ENCODE peak calls at places on chromosomes 3 and 15, in nine cellular contexts. One of them, this sample, is unnamed.

GRCh38 chr3:26613999-26614398 is 8.6 kb upstream of the LRRC3B start:
- DNase-seq in lower lobe of right lung: no peak
- DNase-seq in coronary artery: no peak
- DNase-seq in cardiac fibroblast: no peak
- DNase-seq in adrenal gland: no peak
- DNase-seq in AG10803: no peak
- DNase-seq in DND-41: no peak
- DNase-seq in AG04450: no peak
- DNase-seq in mammary epithelial cell: no peak
- DNase-seq in this sample: no peak

GRCh38 chr15:76342382-76343201 is 6.0 kb downstream of the ISL2 start:
- DNase-seq in DND-41: no peak
- DNase-seq in AG04450: no peak
- DNase-seq in lower lobe of right lung: no peak
- DNase-seq in adrenal gland: no peak
- DNase-seq in AG10803: no peak
- DNase-seq in coronary artery: no peak
- DNase-seq in cardiac fibroblast: no peak
- DNase-seq in mammary epithelial cell: no peak
- DNase-seq in this sample: no peak

GRCh38 chr3:140338916-140339315 is 338.9 kb upstream of the TRIM42 start:
- DNase-seq in coronary artery: no peak
- DNase-seq in adrenal gland: no peak
- DNase-seq in DND-41: no peak
- DNase-seq in mammary epithelial cell: no peak
- DNase-seq in AG10803: no peak
- DNase-seq in AG04450: no peak
- DNase-seq in lower lobe of right lung: no peak
- DNase-seq in cardiac fibroblast: no peak
- DNase-seq in this sample: no peak

GRCh38 chr15:67641453-67641852 is 99.0 kb downstream of the MAP2K5 start:
- DNase-seq in mammary epithelial cell: no peak
- DNase-seq in cardiac fibroblast: no peak
- DNase-seq in adrenal gland: no peak
- DNase-seq in lower lobe of right lung: no peak
- DNase-seq in AG04450: no peak
- DNase-seq in coronary artery: no peak
- DNase-seq in AG10803: no peak
- DNase-seq in DND-41: no peak
- DNase-seq in this sample: no peak

GRCh38 chr3:42498791-42499477 is 3.5 kb upstream of the VIPR1 start:
- DNase-seq in mammary epithelial cell: no peak
- DNase-seq in DND-41: no peak
- DNase-seq in AG10803: no peak
- DNase-seq in coronary artery: peak
- DNase-seq in AG04450: no peak
- DNase-seq in cardiac fibroblast: no peak
- DNase-seq in adrenal gland: peak
- DNase-seq in lower lobe of right lung: no peak
- DNase-seq in this sample: no peak

GRCh38 chr3:139974809-139975425 is 39.9 kb downstream of the CLSTN2 start:
- DNase-seq in cardiac fibroblast: no peak
- DNase-seq in adrenal gland: no peak
- DNase-seq in DND-41: no peak
- DNase-seq in mammary epithelial cell: no peak
- DNase-seq in lower lobe of right lung: no peak
- DNase-seq in AG10803: no peak
- DNase-seq in coronary artery: peak
- DNase-seq in AG04450: no peak
- DNase-seq in this sample: no peak

GRCh38 chr3:38457111-38458003 is 3.7 kb downstream of the ACVR2B start:
- DNase-seq in cardiac fibroblast: peak
- DNase-seq in mammary epithelial cell: no peak
- DNase-seq in lower lobe of right lung: no peak
- DNase-seq in DND-41: no peak
- DNase-seq in adrenal gland: peak
- DNase-seq in coronary artery: no peak
- DNase-seq in AG04450: no peak
- DNase-seq in AG10803: peak
- DNase-seq in this sample: no peak

GRCh38 chr15:92294759-92295158 is 98.9 kb upstream of the ST8SIA2 start:
- DNase-seq in coronary artery: no peak
- DNase-seq in cardiac fibroblast: no peak
- DNase-seq in adrenal gland: no peak
- DNase-seq in AG04450: no peak
- DNase-seq in lower lobe of right lung: no peak
- DNase-seq in AG10803: no peak
- DNase-seq in DND-41: peak
- DNase-seq in mammary epithelial cell: no peak
- DNase-seq in this sample: no peak

GRCh38 chr3:196198771-196199753 is 12.1 kb downstream of the ZDHHC19 start:
- DNase-seq in AG04450: no peak
- DNase-seq in cardiac fibroblast: peak
- DNase-seq in DND-41: no peak
- DNase-seq in lower lobe of right lung: no peak
- DNase-seq in adrenal gland: no peak
- DNase-seq in AG10803: no peak
- DNase-seq in mammary epithelial cell: no peak
- DNase-seq in coronary artery: no peak
- DNase-seq in this sample: no peak

GRCh38 chr3:45567730-45568172 is 26.8 kb upstream of the LIMD1 start:
- DNase-seq in mammary epithelial cell: no peak
- DNase-seq in cardiac fibroblast: no peak
- DNase-seq in coronary artery: no peak
- DNase-seq in AG10803: no peak
- DNase-seq in AG04450: no peak
- DNase-seq in DND-41: peak
- DNase-seq in lower lobe of right lung: no peak
- DNase-seq in adrenal gland: no peak
- DNase-seq in this sample: peak

GRCh38 chr15:40941528-40942336 is 11.5 kb upstream of the CHAC1 start:
- DNase-seq in coronary artery: peak
- DNase-seq in mammary epithelial cell: peak
- DNase-seq in adrenal gland: peak
- DNase-seq in AG04450: peak
- DNase-seq in AG10803: peak
- DNase-seq in DND-41: peak
- DNase-seq in cardiac fibroblast: peak
- DNase-seq in lower lobe of right lung: peak
- DNase-seq in this sample: peak

GRCh38 chr3:435969-436492 is 239.5 kb downstream of the CHL1 start:
- DNase-seq in lower lobe of right lung: no peak
- DNase-seq in mammary epithelial cell: no peak
- DNase-seq in adrenal gland: no peak
- DNase-seq in DND-41: no peak
- DNase-seq in coronary artery: no peak
- DNase-seq in AG04450: no peak
- DNase-seq in cardiac fibroblast: no peak
- DNase-seq in AG10803: no peak
- DNase-seq in this sample: no peak

GRCh38 chr3:62670351-62670750 is 204.9 kb downstream of the CADPS start:
- DNase-seq in AG04450: no peak
- DNase-seq in adrenal gland: no peak
- DNase-seq in cardiac fibroblast: peak
- DNase-seq in AG10803: peak
- DNase-seq in coronary artery: no peak
- DNase-seq in lower lobe of right lung: no peak
- DNase-seq in mammary epithelial cell: no peak
- DNase-seq in DND-41: no peak
- DNase-seq in this sample: no peak

GRCh38 chr3:43489918-43490317 is 131.9 kb downstream of the ANO10 start:
- DNase-seq in coronary artery: no peak
- DNase-seq in lower lobe of right lung: no peak
- DNase-seq in cardiac fibroblast: no peak
- DNase-seq in adrenal gland: no peak
- DNase-seq in DND-41: no peak
- DNase-seq in mammary epithelial cell: no peak
- DNase-seq in AG10803: no peak
- DNase-seq in AG04450: no peak
- DNase-seq in this sample: no peak

GRCh38 chr3:45640724-45641361 is 46.3 kb downstream of the LIMD1 start:
- DNase-seq in coronary artery: peak
- DNase-seq in AG10803: no peak
- DNase-seq in AG04450: no peak
- DNase-seq in adrenal gland: no peak
- DNase-seq in mammary epithelial cell: no peak
- DNase-seq in cardiac fibroblast: no peak
- DNase-seq in DND-41: no peak
- DNase-seq in lower lobe of right lung: no peak
- DNase-seq in this sample: no peak

GRCh38 chr15:53046153-53046790 is 256.1 kb upstream of the ONECUT1 start:
- DNase-seq in mammary epithelial cell: no peak
- DNase-seq in DND-41: no peak
- DNase-seq in coronary artery: no peak
- DNase-seq in adrenal gland: no peak
- DNase-seq in AG04450: no peak
- DNase-seq in AG10803: no peak
- DNase-seq in cardiac fibroblast: no peak
- DNase-seq in lower lobe of right lung: no peak
- DNase-seq in this sample: no peak

GRCh38 chr3:120147072-120147871 is 53.0 kb upstream of the GSK3B start:
- DNase-seq in coronary artery: no peak
- DNase-seq in adrenal gland: no peak
- DNase-seq in lower lobe of right lung: no peak
- DNase-seq in AG10803: no peak
- DNase-seq in DND-41: peak
- DNase-seq in mammary epithelial cell: peak
- DNase-seq in AG04450: no peak
- DNase-seq in cardiac fibroblast: no peak
- DNase-seq in this sample: no peak
- TF ChIP-seq CTCF in coronary artery: no peak
- TF ChIP-seq CTCF in adrenal gland: no peak
- TF ChIP-seq CTCF in lower lobe of right lung: no peak
- TF ChIP-seq CTCF in AG10803: no peak
- TF ChIP-seq CTCF in DND-41: peak
- TF ChIP-seq CTCF in mammary epithelial cell: peak
- TF ChIP-seq CTCF in AG04450: no peak
- TF ChIP-seq CTCF in cardiac fibroblast: no peak
- TF ChIP-seq CTCF in this sample: peak

GRCh38 chr15:37134244-37134643 is 33.9 kb upstream of the MEIS2 start:
- DNase-seq in AG04450: no peak
- DNase-seq in cardiac fibroblast: no peak
- DNase-seq in coronary artery: no peak
- DNase-seq in mammary epithelial cell: no peak
- DNase-seq in adrenal gland: no peak
- DNase-seq in AG10803: no peak
- DNase-seq in DND-41: no peak
- DNase-seq in lower lobe of right lung: no peak
- DNase-seq in this sample: no peak

GRCh38 chr15:37132826-37133417 is 32.6 kb upstream of the MEIS2 start:
- DNase-seq in adrenal gland: no peak
- DNase-seq in DND-41: no peak
- DNase-seq in AG04450: no peak
- DNase-seq in lower lobe of right lung: no peak
- DNase-seq in AG10803: no peak
- DNase-seq in mammary epithelial cell: no peak
- DNase-seq in coronary artery: no peak
- DNase-seq in cardiac fibroblast: no peak
- DNase-seq in this sample: no peak

GRCh38 chr15:37134699-37135131 is 34.4 kb upstream of the MEIS2 start:
- DNase-seq in AG10803: peak
- DNase-seq in cardiac fibroblast: peak
- DNase-seq in coronary artery: no peak
- DNase-seq in DND-41: no peak
- DNase-seq in mammary epithelial cell: peak
- DNase-seq in lower lobe of right lung: no peak
- DNase-seq in adrenal gland: peak
- DNase-seq in AG04450: no peak
- DNase-seq in this sample: no peak

GRCh38 chr15:37135225-37135624 is 34.9 kb upstream of the MEIS2 start:
- DNase-seq in lower lobe of right lung: no peak
- DNase-seq in mammary epithelial cell: peak
- DNase-seq in coronary artery: no peak
- DNase-seq in AG10803: no peak
- DNase-seq in DND-41: no peak
- DNase-seq in cardiac fibroblast: no peak
- DNase-seq in adrenal gland: no peak
- DNase-seq in AG04450: no peak
- DNase-seq in this sample: no peak

DNA sequence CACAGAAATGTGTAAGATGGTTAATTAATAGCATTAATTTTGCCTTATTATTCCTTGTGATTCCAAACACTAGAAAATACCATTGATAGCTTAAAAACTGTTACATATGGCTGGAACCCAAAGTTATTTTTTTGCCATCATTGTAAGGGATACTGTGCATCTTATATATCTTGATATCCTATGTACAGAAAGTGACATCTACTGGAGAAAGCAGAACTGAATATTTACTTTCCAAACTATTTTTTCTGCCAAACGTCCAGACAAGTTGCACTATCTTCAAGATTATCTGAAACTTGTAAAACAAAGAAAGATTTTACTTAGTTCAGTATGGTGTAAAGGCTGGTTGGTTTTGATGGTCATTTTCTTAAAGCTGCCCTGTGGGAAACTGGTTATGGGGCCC is 33.3 kb upstream of the MEIS2 start:
- DNase-seq in mammary epithelial cell: peak
- DNase-seq in coronary artery: no peak
- DNase-seq in AG04450: no peak
- DNase-seq in lower lobe of right lung: no peak
- DNase-seq in AG10803: peak
- DNase-seq in adrenal gland: no peak
- DNase-seq in DND-41: no peak
- DNase-seq in cardiac fibroblast: peak
- DNase-seq in this sample: no peak
- H3K4me3 ChIP-seq in mammary epithelial cell: no peak
- H3K4me3 ChIP-seq in coronary artery: no peak
- H3K4me3 ChIP-seq in AG04450: no peak
- H3K4me3 ChIP-seq in lower lobe of right lung: no peak
- H3K4me3 ChIP-seq in AG10803: no peak
- H3K4me3 ChIP-seq in adrenal gland: no peak
- H3K4me3 ChIP-seq in DND-41: no peak
- H3K4me3 ChIP-seq in cardiac fibroblast: no peak
- H3K4me3 ChIP-seq in this sample: no peak

GRCh38 chr3:186425788-186426730 is 64.0 kb upstream of the DGKG start:
- DNase-seq in AG04450: peak
- DNase-seq in coronary artery: no peak
- DNase-seq in cardiac fibroblast: peak
- DNase-seq in DND-41: no peak
- DNase-seq in mammary epithelial cell: peak
- DNase-seq in lower lobe of right lung: no peak
- DNase-seq in adrenal gland: no peak
- DNase-seq in AG10803: peak
- DNase-seq in this sample: peak
- TF ChIP-seq CTCF in AG04450: peak
- TF ChIP-seq CTCF in coronary artery: no peak
- TF ChIP-seq CTCF in cardiac fibroblast: peak
- TF ChIP-seq CTCF in DND-41: no peak
- TF ChIP-seq CTCF in mammary epithelial cell: peak
- TF ChIP-seq CTCF in lower lobe of right lung: peak
- TF ChIP-seq CTCF in adrenal gland: peak
- TF ChIP-seq CTCF in AG10803: peak
- TF ChIP-seq CTCF in this sample: peak

DNA sequence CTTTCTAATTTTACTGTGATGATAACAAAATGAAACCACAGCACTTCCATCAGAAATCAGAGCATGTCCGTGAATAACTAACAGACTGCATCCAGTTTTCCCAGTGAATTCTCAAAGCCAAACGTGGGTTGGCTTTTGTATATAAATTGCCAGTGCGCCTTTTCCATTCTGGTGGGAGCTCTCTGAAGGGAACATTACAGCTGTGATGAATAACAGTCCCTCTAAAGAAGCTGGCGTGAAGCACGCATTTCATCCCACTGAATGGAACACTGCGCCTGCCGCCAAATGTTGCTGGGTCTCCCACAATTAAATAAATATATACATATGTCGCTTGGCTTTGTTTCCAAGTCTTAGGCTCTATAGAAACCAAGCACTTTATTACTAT is 113.0 kb upstream of the PFN2 start:
- DNase-seq in DND-41: no peak
- DNase-seq in AG04450: no peak
- DNase-seq in adrenal gland: no peak
- DNase-seq in AG10803: peak
- DNase-seq in coronary artery: no peak
- DNase-seq in cardiac fibroblast: no peak
- DNase-seq in mammary epithelial cell: no peak
- DNase-seq in lower lobe of right lung: no peak
- DNase-seq in this sample: no peak
- H3K4me3 ChIP-seq in DND-41: no peak
- H3K4me3 ChIP-seq in AG04450: peak
- H3K4me3 ChIP-seq in adrenal gland: no peak
- H3K4me3 ChIP-seq in AG10803: peak
- H3K4me3 ChIP-seq in coronary artery: peak
- H3K4me3 ChIP-seq in cardiac fibroblast: peak
- H3K4me3 ChIP-seq in mammary epithelial cell: peak
- H3K4me3 ChIP-seq in lower lobe of right lung: no peak
- H3K4me3 ChIP-seq in this sample: no peak

This sample was measured in GM06990.